ENCODE peak calls at places on chromosomes 5 and 9, in ten cellular contexts. B is astrocyte of the cerebellum, N is GM10248, C is OCI-LY7, K is left ventricle myocardium inferior, W is BJ, A is neural progenitor cell, R is endothelial cell, M is psoas muscle, E is stomach. Q is an unnamed sample.

GRCh38 chr5:3310551-3311340 is 284.9 kb upstream of the IRX1 start:
- DNase-seq in B (peak), N (no peak), C (no peak), K (no peak), W (no peak), A (peak), R (no peak), M (no peak), E (no peak), Q (no peak)

GRCh38 chr5:22793463-22793862 is 59.7 kb downstream of the CDH12 start:
- DNase-seq in B (no peak), N (no peak), C (no peak), K (no peak), W (no peak), A (no peak), R (no peak), M (no peak), E (no peak), Q (no peak)

GRCh38 chr9:109453210-109453842 is 44.8 kb downstream of the PTPN3 start:
- DNase-seq in B (no peak), N (no peak), C (no peak), K (no peak), W (peak), A (no peak), R (no peak), M (no peak), E (peak), Q (peak)

GRCh38 chr5:79146352-79146751 is 34.7 kb downstream of the BHMT start:
- DNase-seq in B (no peak), N (no peak), C (no peak), K (no peak), W (no peak), A (no peak), R (no peak), M (no peak), E (no peak), Q (no peak)

GRCh38 chr5:136036991-136037705 is 8.4 kb downstream of the TGFBI start:
- DNase-seq in B (peak), N (no peak), C (peak), K (no peak), W (no peak), A (no peak), R (no peak), M (no peak), E (no peak), Q (no peak)

GRCh38 chr9:91882628-91883027 is 67.4 kb downstream of the ROR2 start:
- DNase-seq in B (no peak), N (no peak), C (no peak), K (no peak), W (no peak), A (no peak), R (no peak), M (no peak), E (no peak), Q (no peak)

GRCh38 chr9:119544492-119544891 is 175.3 kb upstream of the BRINP1 start:
- DNase-seq in B (no peak), N (no peak), C (no peak), K (no peak), W (no peak), A (no peak), R (no peak), M (no peak), E (no peak), Q (no peak)

GRCh38 chr9:127162567-127163365 is 40.3 kb upstream of the ANGPTL2 start:
- DNase-seq in B (no peak), N (no peak), C (no peak), K (no peak), W (no peak), A (no peak), R (no peak), M (no peak), E (peak), Q (no peak)

GRCh38 chr5:109324351-109324750 is 85.4 kb downstream of the PJA2 start:
- DNase-seq in B (no peak), N (no peak), C (no peak), K (no peak), W (no peak), A (peak), R (no peak), M (no peak), E (no peak), Q (no peak)

GRCh38 chr9:99868845-99869244 is 37.6 kb upstream of the STX17 start:
- DNase-seq in B (no peak), N (peak), C (no peak), K (no peak), W (no peak), A (no peak), R (no peak), M (no peak), E (no peak), Q (no peak)

GRCh38 chr9:122468735-122469134 is 9.0 kb downstream of the OR1J1 start:
- DNase-seq in B (no peak), N (no peak), C (no peak), K (no peak), W (peak), A (no peak), R (no peak), M (no peak), E (no peak), Q (peak)

GRCh38 chr9:18474778-18475177 is 825 bp downstream of the ADAMTSL1 start:
- DNase-seq in B (no peak), N (no peak), C (no peak), K (no peak), W (no peak), A (no peak), R (no peak), M (no peak), E (no peak), Q (no peak)

GRCh38 chr5:142869883-142870282 is 99.7 kb downstream of the ARHGAP26 start:
- DNase-seq in B (no peak), N (no peak), C (no peak), K (no peak), W (no peak), A (no peak), R (no peak), M (no peak), E (peak), Q (no peak)

GRCh38 chr9:1052908-1053590 is 2.9 kb downstream of the DMRT2 start:
- DNase-seq in B (no peak), N (no peak), C (no peak), K (no peak), W (no peak), A (no peak), R (no peak), M (no peak), E (no peak), Q (no peak)

GRCh38 chr5:42930934-42931333 is 109.2 kb downstream of the ANXA2R start:
- DNase-seq in B (no peak), N (no peak), C (no peak), K (no peak), W (no peak), A (no peak), R (no peak), M (no peak), E (no peak), Q (no peak)

GRCh38 chr9:127013597-127013996 is 99.0 kb downstream of the RALGPS1 start:
- DNase-seq in B (no peak), N (no peak), C (no peak), K (no peak), W (no peak), A (no peak), R (no peak), M (no peak), E (no peak), Q (no peak)

GRCh38 chr9:120767451-120767850 is 25.8 kb downstream of the FBXW2 start:
- DNase-seq in B (no peak), N (no peak), C (no peak), K (no peak), W (no peak), A (no peak), R (no peak), M (no peak), E (no peak), Q (no peak)

GRCh38 chr9:97382099-97382718 is 29.7 kb upstream of the TDRD7 start:
- DNase-seq in B (no peak), N (no peak), C (no peak), K (no peak), W (no peak), A (no peak), R (no peak), M (no peak), E (no peak), Q (no peak)

DNA sequence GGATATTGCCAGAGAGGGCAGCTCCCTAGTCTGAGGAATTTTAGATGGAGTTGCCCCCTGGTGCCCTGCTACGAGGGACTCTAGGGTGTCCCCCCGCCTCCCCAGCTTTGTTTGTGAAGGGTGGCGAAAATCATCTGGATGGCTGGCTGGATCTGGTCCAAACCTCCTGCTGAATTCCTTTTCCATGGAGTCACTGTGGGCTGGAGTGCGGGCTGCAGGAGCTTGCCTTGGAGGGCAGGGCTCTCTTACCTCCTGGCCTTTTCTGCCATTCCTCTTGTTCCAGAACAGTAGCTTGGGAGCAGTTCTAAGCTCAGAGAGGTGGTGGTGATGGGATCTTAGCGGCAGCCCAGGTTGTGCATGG is 2.1 kb downstream of the SYNPO start:
- DNase-seq in B (peak), N (no peak), C (no peak), K (peak), W (peak), A (peak), R (no peak), M (peak), E (peak), Q (peak)
- TF ChIP-seq CTCF in B (no peak), N (no peak), C (no peak), K (no peak), W (no peak), A (no peak), R (no peak), M (no peak), E (no peak), Q (no peak)

GRCh38 chr5:75279324-75279723 is 42.6 kb upstream of the ANKRD31 start:
- DNase-seq in B (no peak), N (no peak), C (no peak), K (no peak), W (no peak), A (no peak), R (no peak), M (no peak), E (no peak), Q (no peak)
- TF ChIP-seq CTCF in B (no peak), N (no peak), C (no peak), K (no peak), W (no peak), A (no peak), R (no peak), M (no peak), E (no peak), Q (no peak)

GRCh38 chr9:89592963-89593775 is 11.6 kb upstream of the GADD45G start:
- DNase-seq in B (no peak), N (no peak), C (no peak), K (no peak), W (no peak), A (peak), R (peak), M (no peak), E (no peak), Q (peak)
- TF ChIP-seq CTCF in B (no peak), N (no peak), C (no peak), K (no peak), W (peak), A (peak), R (no peak), M (no peak), E (no peak), Q (peak)

DNA sequence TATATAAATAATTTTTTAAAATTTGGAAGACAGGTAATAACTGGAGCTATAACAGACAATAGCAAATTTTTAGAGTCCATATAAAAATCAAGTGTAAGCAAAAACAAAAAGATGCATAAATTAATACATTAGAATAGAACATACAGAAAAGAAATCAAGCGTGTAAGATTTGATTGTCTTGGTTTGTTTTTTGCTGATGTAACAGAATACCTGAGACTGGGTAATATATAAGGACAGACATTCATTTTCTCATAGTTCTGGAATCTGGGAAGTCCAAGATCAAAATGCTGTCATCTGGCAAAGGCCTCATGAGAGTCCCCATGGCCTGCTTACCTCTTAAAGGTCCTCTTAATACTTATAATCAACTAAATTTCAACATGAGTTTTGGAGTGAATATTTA is 1010.1 kb downstream of the CDH18 start:
- DNase-seq in B (no peak), N (no peak), C (no peak), K (no peak), W (no peak), A (no peak), R (no peak), M (no peak), E (no peak), Q (no peak)
- TF ChIP-seq CTCF in B (no peak), N (no peak), C (no peak), K (no peak), W (no peak), A (no peak), R (no peak), M (no peak), E (no peak), Q (no peak)

GRCh38 chr9:34492051-34492450 is 30.7 kb downstream of the ENHO start:
- DNase-seq in B (no peak), N (no peak), C (peak), K (no peak), W (no peak), A (no peak), R (no peak), M (no peak), E (no peak), Q (no peak)
- TF ChIP-seq CTCF in B (no peak), N (no peak), C (peak), K (no peak), W (no peak), A (no peak), R (no peak), M (no peak), E (no peak), Q (no peak)

GRCh38 chr5:174735498-174736350 is 11.3 kb downstream of the MSX2 start:
- DNase-seq in B (no peak), N (no peak), C (no peak), K (no peak), W (no peak), A (peak), R (no peak), M (no peak), E (no peak), Q (no peak)
- TF ChIP-seq CTCF in B (peak), N (no peak), C (peak), K (peak), W (no peak), A (peak), R (peak), M (peak), E (no peak), Q (peak)